ENCODE peak calls at places on chromosome 21, in seven cellular contexts. A is heart left ventricle, U is fibroblast of pulmonary artery, X is cardiac fibroblast, H is neural progenitor cell, G is coronary artery, O is cardiac muscle cell. B is an unnamed sample.
A peak's percentile ranks its signal among the peaks of the same experiment; 100 is the strongest.

GRCh38 chr21:15722591-15723324 is 7.0 kb upstream of the USP25 start:
- DNase-seq in H (no peak), G (no peak), X (no peak), O (no peak), A (no peak), U (no peak), B (no peak)

GRCh38 chr21:22019766-22020165 is 1021.6 kb downstream of the NCAM2 start:
- DNase-seq in A (no peak), U (peak; percentile 44), H (no peak), O (peak; percentile 53), G (no peak), X (peak; percentile 18), B (no peak)

GRCh38 chr21:8992731-8993174 is 1528.6 kb upstream of the TPTE start:
- DNase-seq in O (no peak), H (no peak), G (no peak), A (no peak), U (no peak), X (peak; percentile 31), B (no peak)

GRCh38 chr21:34612056-34612455 is 2.9 kb downstream of the RCAN1 start:
- DNase-seq in U (no peak), A (no peak), G (no peak), X (no peak), O (no peak), H (no peak), B (no peak)

GRCh38 chr21:33901421-33902288 is 13.9 kb downstream of the ATP5PO start:
- DNase-seq in H (peak; percentile 74), O (peak; percentile 84), U (peak; percentile 74), A (peak; percentile 36), G (no peak), X (peak; percentile 69), B (peak; percentile 71)

GRCh38 chr21:32423846-32424535 is 11.5 kb downstream of the EVA1C start:
- DNase-seq in G (no peak), O (no peak), X (no peak), H (no peak), U (no peak), A (no peak), B (no peak)

GRCh38 chr21:45736705-45737484 is 93.4 kb downstream of the PCBP3 start:
- DNase-seq in X (no peak), G (no peak), A (no peak), H (no peak), O (no peak), U (no peak), B (peak; percentile 35)

GRCh38 chr21:36542312-36543101 is 62.6 kb upstream of the CLDN14 start:
- DNase-seq in X (no peak), O (no peak), G (peak; percentile 36), U (peak; percentile 9), H (peak; percentile 54), A (no peak), B (no peak)

GRCh38 chr21:40067751-40068150 is 200.5 kb downstream of the PCP4 start:
- DNase-seq in X (no peak), A (no peak), H (no peak), O (no peak), U (no peak), G (no peak), B (no peak)

GRCh38 chr21:37917612-37918011 is 1.4 kb upstream of the KCNJ6 start:
- DNase-seq in U (peak; percentile 59), A (no peak), H (no peak), X (peak; percentile 74), O (peak; percentile 37), G (no peak), B (peak; percentile 52)

GRCh38 chr21:33976082-33976979 is 60.7 kb upstream of the ATP5PO start:
- DNase-seq in G (no peak), H (no peak), U (peak; percentile 87), X (peak; percentile 99), A (peak; percentile 63), O (peak; percentile 76), B (peak; percentile 95)

GRCh38 chr21:45869121-45870007 is 112.2 kb upstream of the COL6A1 start:
- DNase-seq in G (no peak), O (peak; percentile 55), U (peak; percentile 45), A (no peak), X (peak; percentile 70), H (no peak), B (peak; percentile 72)

GRCh38 chr21:45818276-45818903 is 163.2 kb upstream of the COL6A1 start:
- DNase-seq in U (peak; percentile 81), H (no peak), G (no peak), A (no peak), X (peak; percentile 88), O (peak; percentile 75), B (peak; percentile 59)

GRCh38 chr21:20260124-20260523 is 738.1 kb upstream of the NCAM2 start:
- DNase-seq in H (no peak), G (no peak), O (no peak), A (no peak), U (no peak), X (no peak), B (no peak)

GRCh38 chr21:28675265-28676041 is 317.2 kb downstream of the LTN1 start:
- DNase-seq in A (no peak), G (no peak), U (peak; percentile 33), O (peak; percentile 8), H (no peak), X (peak; percentile 64), B (peak; percentile 77)

GRCh38 chr21:41865002-41865777 is 14.0 kb downstream of the PRDM15 start:
- DNase-seq in A (no peak), O (no peak), G (no peak), X (no peak), H (no peak), U (no peak), B (no peak)

GRCh38 chr21:41863439-41863740 is 15.8 kb downstream of the PRDM15 start:
- DNase-seq in X (no peak), G (no peak), H (no peak), O (no peak), A (no peak), U (no peak), B (no peak)

GRCh38 chr21:41866274-41866809 is 12.8 kb downstream of the PRDM15 start:
- DNase-seq in A (no peak), G (no peak), O (no peak), H (no peak), X (no peak), U (no peak), B (no peak)

GRCh38 chr21:41861987-41862386 is 17.2 kb downstream of the PRDM15 start:
- DNase-seq in G (no peak), U (no peak), A (no peak), H (no peak), X (no peak), O (no peak), B (no peak)

DNA sequence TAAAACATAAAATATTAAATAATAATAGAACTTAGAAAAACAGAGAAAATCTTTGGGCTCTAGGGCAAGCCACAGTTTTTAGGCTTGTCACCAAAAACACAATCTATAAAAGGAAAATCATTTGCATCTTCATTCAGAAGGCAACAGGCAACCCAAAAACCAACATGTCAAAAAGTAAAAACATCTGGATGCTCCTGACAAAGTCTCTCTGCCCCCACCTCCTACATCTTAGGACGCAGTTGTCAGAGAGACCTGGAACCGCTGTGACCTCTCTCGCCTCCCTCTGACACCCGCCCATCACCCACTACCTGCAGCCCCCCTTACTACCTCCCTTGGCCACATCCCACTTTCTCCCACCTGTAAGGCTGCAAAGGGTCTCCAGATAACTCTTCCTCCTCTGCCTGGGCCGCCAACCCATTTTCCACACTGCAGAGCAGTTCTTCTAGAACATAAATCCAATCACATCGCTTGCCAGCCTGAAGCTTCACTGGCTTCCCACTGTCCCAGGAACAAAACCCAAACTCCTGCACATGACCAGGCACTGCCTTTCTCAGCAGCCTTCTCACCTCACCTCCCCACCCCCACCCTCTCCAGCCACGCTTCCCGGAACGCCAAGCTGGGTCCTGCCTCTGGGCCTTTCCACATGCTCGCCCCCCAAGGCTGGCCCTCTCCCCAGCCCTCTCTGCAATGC is 14.7 kb downstream of the PRDM15 start:
- DNase-seq in H (no peak), O (no peak), X (no peak), A (no peak), G (no peak), U (no peak), B (no peak)
- H3K4me3 ChIP-seq in H (no peak overlapping the region), O (no peak overlapping the region), X (no peak overlapping the region), A (no peak overlapping the region), G (no peak overlapping the region), U (no peak overlapping the region), B (no peak overlapping the region)

DNA sequence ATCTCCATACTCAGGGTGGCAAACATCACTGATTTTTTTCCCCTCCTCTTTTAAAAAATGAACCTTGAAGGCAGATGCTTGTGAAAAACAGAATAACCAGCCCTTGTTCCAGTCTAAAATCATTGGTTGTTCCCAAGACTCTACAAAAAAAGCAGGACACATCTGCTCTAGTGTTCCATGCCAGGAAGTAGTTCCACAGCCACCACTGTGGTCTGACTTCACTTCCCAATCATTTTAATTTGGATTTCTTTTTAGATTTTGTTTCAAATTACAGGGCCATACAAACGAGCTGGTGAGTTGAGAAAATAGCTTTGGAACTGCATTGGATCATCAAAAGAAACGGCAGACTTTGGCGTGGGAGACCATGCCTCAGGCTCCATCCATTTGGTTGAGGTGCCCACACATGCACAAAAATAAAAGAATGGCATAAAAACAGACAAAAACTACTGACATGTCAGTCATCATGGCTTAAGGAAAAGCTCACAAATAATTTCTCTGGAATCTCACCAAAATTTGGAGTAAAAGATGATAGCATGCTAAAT is 210.0 kb downstream of the GABPA start:
- DNase-seq in A (no peak), H (no peak), X (no peak), U (no peak), O (no peak), G (no peak), B (peak; percentile 76)
- TF ChIP-seq CTCF in A (no peak), H (no peak), X (no peak), U (no peak), O (no peak), G (no peak), B (no peak)

GRCh38 chr21:42120056-42120903 is 49.2 kb downstream of the UMODL1 start:
- DNase-seq in G (no peak), O (no peak), X (no peak), A (no peak), H (no peak), U (no peak), B (no peak)
- H3K4me3 ChIP-seq in G (no peak overlapping the region), O (no peak overlapping the region), X (no peak overlapping the region), A (no peak overlapping the region), H (no peak overlapping the region), U (no peak overlapping the region), B (no peak overlapping the region)

DNA sequence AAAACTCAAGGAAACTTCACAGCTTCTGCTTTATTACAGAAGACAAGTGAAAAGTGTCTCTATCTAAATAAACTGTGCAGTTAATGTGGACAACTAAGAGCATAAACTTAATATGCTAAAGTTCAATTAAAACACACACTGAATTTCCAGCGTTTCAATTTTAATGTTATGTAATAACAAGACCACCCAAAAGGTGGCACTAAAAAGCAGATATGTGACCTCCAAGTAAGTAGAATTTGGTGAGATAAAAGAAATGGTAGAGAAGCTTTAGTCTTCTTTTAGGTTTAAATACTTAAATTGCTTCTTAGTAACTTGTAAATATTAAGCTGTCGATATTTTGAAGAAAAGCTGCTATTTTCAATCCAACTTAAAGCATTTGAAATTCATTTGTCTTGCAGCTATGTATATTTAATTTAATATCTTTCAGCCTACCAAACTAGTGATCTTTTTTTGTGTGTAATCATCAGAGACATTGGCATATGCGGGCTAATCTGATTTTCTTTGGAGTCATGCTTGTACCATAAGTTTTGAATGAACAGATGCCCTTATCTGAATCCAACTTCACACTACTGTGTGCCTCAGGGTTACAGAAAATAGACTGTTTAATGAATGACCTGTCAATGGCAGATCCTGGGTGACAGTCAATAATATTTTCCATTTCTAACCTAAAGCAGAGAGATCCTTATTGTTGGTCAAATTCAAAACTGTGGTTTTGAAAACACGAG is 36.5 kb upstream of the ADAMTS1 start:
- DNase-seq in O (peak; percentile 49), X (peak; percentile 68), A (no peak), U (peak; percentile 54), G (no peak), H (peak; percentile 17), B (peak; percentile 49)
- TF ChIP-seq CTCF in O (peak; percentile 38), X (peak; percentile 29), A (peak; percentile 33), U (peak; percentile 40), G (no peak), H (peak; percentile 49), B (peak; percentile 23)

B was measured in foreskin fibroblast.